ENCODE peak calls at places on chromosomes 16 and 17, in five cellular contexts. M is hepatocyte, N is mammary epithelial cell, D is astrocyte, F is H1. A is an unnamed sample.

GRCh38 chr17:28426081-28426519 is 20.1 kb upstream of the SLC46A1 start:
- DNase-seq in M (no peak), N (no peak), D (no peak), F (no peak), A (no peak)

GRCh38 chr17:18961634-18962493 is 9.9 kb downstream of the SLC5A10 start:
- DNase-seq in M (peak; percentile 9), N (peak; percentile 47), D (no peak), F (no peak), A (no peak)

GRCh38 chr17:36675250-36675649 is 73.9 kb downstream of the MRM1 start:
- DNase-seq in M (no peak), N (no peak), D (no peak), F (no peak), A (no peak)

GRCh38 chr16:65975049-65975708 is 391.3 kb upstream of the CDH5 start:
- DNase-seq in M (no peak), N (peak; percentile 70), D (peak; percentile 56), F (no peak), A (no peak)

GRCh38 chr16:2039286-2040030 is 8.2 kb downstream of the NTHL1 start:
- DNase-seq in M (peak; percentile 95), N (no peak), D (peak; percentile 16), F (no peak), A (peak; percentile 31)

GRCh38 chr16:4570688-4571321 is 14.7 kb downstream of the C16orf96 start:
- DNase-seq in M (no peak), N (no peak), D (no peak), F (peak; percentile 80), A (no peak)

GRCh38 chr16:24203675-24204074 is 52.5 kb upstream of the CACNG3 start:
- DNase-seq in M (no peak), N (no peak), D (no peak), F (no peak), A (no peak)

GRCh38 chr17:73279704-73280103 is 18.0 kb upstream of the CPSF4L start:
- DNase-seq in M (no peak), N (no peak), D (no peak), F (no peak), A (no peak)

GRCh38 chr17:72467841-72468653 is 347.2 kb downstream of the SOX9 start:
- DNase-seq in M (peak; percentile 77), N (peak; percentile 98), D (peak; percentile 57), F (no peak), A (no peak)

GRCh38 chr17:12712415-12712814 is 46.7 kb downstream of the MYOCD start:
- DNase-seq in M (no peak), N (no peak), D (no peak), F (no peak), A (no peak)

GRCh38 chr17:76968707-76969597 is 100.7 kb downstream of the MGAT5B start:
- DNase-seq in M (peak; percentile 53), N (no peak), D (no peak), F (peak; percentile 96), A (peak; percentile 60)

GRCh38 chr17:76966486-76967181 is 98.4 kb downstream of the MGAT5B start:
- DNase-seq in M (no peak), N (no peak), D (no peak), F (no peak), A (no peak)

GRCh38 chr17:76967762-76968161 is 99.6 kb downstream of the MGAT5B start:
- DNase-seq in M (no peak), N (no peak), D (no peak), F (no peak), A (no peak)

GRCh38 chr17:76972046-76972641 is 103.9 kb downstream of the MGAT5B start:
- DNase-seq in M (no peak), N (no peak), D (no peak), F (no peak), A (no peak)

DNA sequence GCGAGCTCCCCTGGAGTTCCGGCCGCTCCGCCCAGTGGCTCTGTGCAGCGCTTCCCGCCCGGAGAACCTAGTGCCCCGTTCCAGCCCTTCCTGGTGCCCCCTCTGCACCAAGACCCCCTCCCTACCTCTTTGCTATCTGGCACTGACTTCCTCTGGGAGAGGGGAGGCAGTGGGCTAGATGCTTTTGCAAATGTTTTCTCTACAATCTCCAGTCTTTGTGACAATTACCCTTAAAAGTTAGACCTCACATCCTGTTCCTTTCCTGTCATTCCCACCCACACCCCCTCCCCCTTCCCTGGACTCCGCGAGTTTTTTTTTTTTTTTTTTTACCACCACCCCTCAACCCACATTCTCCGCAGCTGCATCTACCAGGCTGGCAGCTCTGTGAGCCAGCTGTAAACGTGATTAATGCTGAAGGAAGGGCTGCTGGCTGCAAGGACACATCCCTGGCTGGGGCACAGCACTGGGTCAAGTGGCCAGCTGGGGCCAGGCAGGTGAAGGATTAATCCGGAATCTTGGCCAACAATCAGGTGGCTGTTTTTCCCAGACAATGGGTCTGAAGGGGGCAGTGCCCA is 101.5 kb downstream of the MGAT5B start:
- DNase-seq in M (peak; percentile 67), N (no peak), D (peak; percentile 30), F (no peak), A (peak; percentile 74)
- TF ChIP-seq EZH2 in M (no peak), N (no peak), D (no peak), F (no peak), A (no peak)

GRCh38 chr17:3911271-3912053 is 4.8 kb downstream of the P2RX1 start:
- DNase-seq in M (no peak), N (no peak), D (no peak), F (no peak), A (no peak)
- H3K27ac ChIP-seq in M (no peak overlapping the region), N (no peak overlapping the region), D (no peak overlapping the region), F (no peak overlapping the region), A (no peak overlapping the region)

GRCh38 chr17:33651631-33652030 is 358.5 kb upstream of the ASIC2 start:
- DNase-seq in M (no peak), N (peak; percentile 2), D (no peak), F (no peak), A (no peak)
- H2AFZ ChIP-seq in M (no peak overlapping the region), N (no peak overlapping the region), D (no peak overlapping the region), F (no peak overlapping the region), A (no peak overlapping the region)

DNA sequence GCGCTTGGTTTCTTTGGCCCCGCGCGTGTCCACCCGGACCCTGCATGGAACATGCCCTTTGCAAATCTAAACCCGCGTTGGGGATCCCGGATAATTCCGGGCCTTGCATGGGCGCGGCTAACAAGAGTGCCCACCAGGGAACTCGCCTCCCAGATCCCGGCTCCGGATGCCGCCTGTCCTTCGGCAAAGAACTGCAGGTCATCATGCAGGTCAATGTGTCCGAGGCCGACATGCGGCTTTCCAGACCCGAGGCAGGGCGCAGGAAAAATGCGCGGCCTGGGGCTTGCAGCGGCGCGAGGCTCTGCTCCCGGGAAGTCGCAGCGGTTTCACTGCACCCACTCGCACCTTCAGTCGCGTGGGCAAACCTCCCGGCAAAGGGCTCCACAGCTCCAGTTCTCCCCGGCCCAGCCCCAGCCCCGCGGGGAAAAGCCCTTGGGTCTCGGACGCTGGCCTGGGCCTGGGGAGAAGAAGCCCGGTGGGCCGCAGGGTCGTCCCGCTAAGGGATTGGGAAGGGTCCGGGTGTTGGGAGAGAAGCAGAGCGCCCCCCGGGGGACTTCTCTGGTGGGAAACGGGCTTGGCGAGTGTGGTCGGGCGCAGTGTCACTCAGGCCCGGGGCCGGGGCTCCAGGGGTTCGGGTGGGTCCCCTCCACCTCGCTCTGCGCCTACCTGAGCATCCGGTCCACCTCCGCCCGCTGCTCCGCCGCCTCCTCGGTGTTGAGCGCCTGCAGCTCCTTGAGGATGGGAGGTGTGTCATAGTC is 805 bp downstream of the HNF1B start:
- DNase-seq in M (peak; percentile 56), N (no peak), D (no peak), F (no peak), A (no peak)
- TF ChIP-seq EZH2 in M (peak; percentile 99), N (peak; percentile 99), D (peak; percentile 99), F (peak; percentile 97), A (no peak)

GRCh38 chr16:12028220-12028619 is 51.7 kb downstream of the SNX29 start:
- DNase-seq in M (no peak), N (no peak), D (no peak), F (no peak), A (no peak)

GRCh38 chr16:12025926-12026325 is 49.4 kb downstream of the SNX29 start:
- DNase-seq in M (no peak), N (no peak), D (no peak), F (no peak), A (peak; percentile 55)

GRCh38 chr16:12025472-12025871 is 48.9 kb downstream of the SNX29 start:
- DNase-seq in M (no peak), N (no peak), D (no peak), F (no peak), A (no peak)

GRCh38 chr16:12027558-12027957 is 51.0 kb downstream of the SNX29 start:
- DNase-seq in M (no peak), N (no peak), D (no peak), F (no peak), A (no peak)

DNA sequence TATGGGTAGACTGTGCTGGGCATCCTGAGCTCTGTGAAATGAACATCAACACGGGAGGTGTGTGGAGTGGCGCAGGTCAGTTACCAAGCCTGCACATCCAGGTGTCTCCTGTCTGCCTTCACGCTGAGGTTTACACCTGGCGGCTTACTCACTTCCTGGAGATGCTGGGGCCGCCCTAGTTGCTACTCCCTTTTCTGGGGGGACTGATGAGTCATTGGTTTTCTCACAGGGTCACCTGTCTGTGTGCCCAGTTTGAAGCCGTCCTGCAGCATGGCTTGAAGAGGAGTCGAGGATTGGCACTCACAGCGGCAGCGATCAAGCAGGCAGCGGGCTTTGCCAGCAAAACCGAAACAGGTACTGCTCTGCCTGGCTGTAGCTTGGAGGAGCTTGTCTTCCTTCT is 50.6 kb downstream of the SNX29 start:
- DNase-seq in M (no peak), N (peak; percentile 93), D (no peak), F (peak; percentile 25), A (peak; percentile 90)
- H3K27ac ChIP-seq in M (no peak overlapping the region), N (peak overlapping the region; percentile 54), D (no peak overlapping the region), F (no peak overlapping the region), A (peak overlapping the region; percentile 65)

DNA sequence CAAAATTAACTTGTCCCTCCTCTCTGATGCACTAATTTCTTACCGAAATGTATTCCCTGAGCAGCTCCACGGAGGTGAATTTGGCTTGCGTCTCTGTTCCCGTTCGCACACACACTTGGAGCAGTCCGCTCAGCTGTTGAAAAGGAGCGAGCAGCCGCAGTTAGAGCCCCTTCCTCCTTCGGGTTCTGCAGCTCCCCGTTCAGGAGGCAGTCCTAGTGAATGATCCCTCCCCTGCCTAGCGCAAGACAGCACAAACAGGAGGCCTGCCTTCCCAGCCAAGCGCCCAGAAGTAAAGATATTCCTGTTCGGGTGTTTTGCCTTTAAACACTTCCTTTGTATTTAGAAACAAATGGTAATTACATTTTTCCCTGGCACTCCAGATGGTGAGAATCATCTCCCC is 64.7 kb downstream of the ABCC12 start:
- DNase-seq in M (no peak), N (no peak), D (no peak), F (no peak), A (no peak)
- H2AFZ ChIP-seq in M (no peak overlapping the region), N (no peak overlapping the region), D (no peak overlapping the region), F (peak overlapping the region; percentile 58), A (no peak overlapping the region)

GRCh38 chr16:86819523-86819887 is 241.2 kb downstream of the FOXL1 start:
- DNase-seq in M (no peak), N (no peak), D (no peak), F (no peak), A (no peak)
- TF ChIP-seq EZH2 in M (no peak), N (no peak), D (no peak), F (no peak), A (no peak)